ENCODE peak calls at places on chromosomes 13 and 19, in nine cellular contexts. J is dorsolateral prefrontal cortex, M is Caco-2, O is prostate gland, X is GM12864, Q is cardiac muscle cell, A is pancreas, V is right atrium auricular region, K is PC-9. U is an unnamed sample.

GRCh38 chr13:26531751-26532150 is 25.7 kb upstream of the WASF3 start:
- DNase-seq in J (no peak), M (no peak), O (no peak), X (no peak), Q (no peak), A (no peak), V (no peak), K (no peak), U (no peak)

GRCh38 chr19:37551123-37551993 is 43.2 kb downstream of the ZNF571 start:
- DNase-seq in J (no peak), M (no peak), O (no peak), X (peak; percentile 59), Q (peak; percentile 84), A (no peak), V (no peak), K (no peak), U (peak; percentile 9)

GRCh38 chr19:44689290-44690130 is 9.4 kb upstream of the CEACAM16 start:
- DNase-seq in J (peak; percentile 68), M (peak; percentile 85), O (peak; percentile 63), X (peak; percentile 30), Q (peak; percentile 84), A (peak; percentile 66), V (peak; percentile 77), K (peak; percentile 76), U (peak; percentile 57)

GRCh38 chr13:81017525-81018152 is 676.7 kb upstream of the SPRY2 start:
- DNase-seq in J (no peak), M (no peak), O (no peak), X (no peak), Q (peak; percentile 70), A (no peak), V (no peak), K (no peak), U (peak; percentile 23)

GRCh38 chr13:114194853-114195252 is 15.8 kb downstream of the CFAP97D2 start:
- DNase-seq in J (no peak), M (no peak), O (no peak), X (no peak), Q (no peak), A (peak; percentile 23), V (no peak), K (no peak), U (no peak)

GRCh38 chr19:34480971-34481821 is at the start of gene WTIP:
- DNase-seq in J (peak; percentile 6), M (peak; percentile 93), O (peak; percentile 50), X (no peak), Q (peak; percentile 95), A (peak; percentile 55), V (no peak), K (peak; percentile 20), U (peak; percentile 76)

GRCh38 chr19:49073514-49074378 is 1.2 kb upstream of the KCNA7 start:
- DNase-seq in J (no peak), M (peak; percentile 72), O (no peak), X (no peak), Q (no peak), A (no peak), V (no peak), K (peak; percentile 56), U (no peak)

GRCh38 chr13:106467406-106468122 is 67.9 kb downstream of the EFNB2 start:
- DNase-seq in J (no peak), M (peak; percentile 76), O (no peak), X (no peak), Q (no peak), A (no peak), V (no peak), K (no peak), U (no peak)

GRCh38 chr13:95275322-95276118 is 25.7 kb downstream of the ABCC4 start:
- DNase-seq in J (no peak), M (no peak), O (no peak), X (no peak), Q (peak; percentile 26), A (no peak), V (no peak), K (no peak), U (no peak)

GRCh38 chr19:29793116-29793727 is 18.6 kb upstream of the CCNE1 start:
- DNase-seq in J (no peak), M (no peak), O (no peak), X (no peak), Q (no peak), A (no peak), V (no peak), K (no peak), U (no peak)

GRCh38 chr13:114143806-114144605 is 11.6 kb upstream of the RASA3 start:
- DNase-seq in J (peak; percentile 23), M (no peak), O (no peak), X (no peak), Q (no peak), A (peak; percentile 74), V (no peak), K (no peak), U (no peak)

GRCh38 chr19:39070888-39071287 is 13.3 kb upstream of the ACP7 start:
- DNase-seq in J (no peak), M (no peak), O (no peak), X (no peak), Q (no peak), A (no peak), V (no peak), K (no peak), U (no peak)

GRCh38 chr13:114113961-114114360 is 18.5 kb downstream of the RASA3 start:
- DNase-seq in J (no peak), M (peak; percentile 10), O (no peak), X (no peak), Q (no peak), A (no peak), V (peak; percentile 26), K (no peak), U (no peak)

GRCh38 chr13:60244381-60244780 is 80.7 kb upstream of the DIAPH3 start:
- DNase-seq in J (no peak), M (no peak), O (no peak), X (no peak), Q (no peak), A (no peak), V (no peak), K (no peak), U (no peak)

DNA sequence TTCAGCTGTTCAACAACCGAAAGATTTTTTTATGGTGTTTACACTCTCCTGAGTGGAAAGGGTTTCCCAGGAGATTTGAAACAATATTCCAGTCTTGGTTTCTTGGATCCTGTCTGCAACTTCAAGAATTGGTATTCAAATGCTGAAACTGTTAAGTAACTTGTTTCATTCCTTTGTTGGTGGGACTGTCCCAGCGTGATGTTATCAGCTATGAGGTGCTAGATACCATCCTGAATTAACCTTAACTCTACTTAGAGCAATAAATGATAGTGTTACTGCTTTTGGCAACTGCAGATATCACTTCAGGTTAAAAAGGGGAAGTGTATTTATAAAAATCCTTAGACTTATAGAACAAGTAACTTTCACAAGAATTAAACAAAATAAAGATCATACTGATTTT is 78.5 kb upstream of the DIAPH3 start:
- DNase-seq in J (no peak), M (no peak), O (no peak), X (no peak), Q (no peak), A (no peak), V (no peak), K (no peak), U (no peak)
- TF ChIP-seq CTCF in J (no peak), M (no peak), O (no peak), X (no peak), Q (no peak), A (no peak), V (no peak), K (no peak), U (no peak)

DNA sequence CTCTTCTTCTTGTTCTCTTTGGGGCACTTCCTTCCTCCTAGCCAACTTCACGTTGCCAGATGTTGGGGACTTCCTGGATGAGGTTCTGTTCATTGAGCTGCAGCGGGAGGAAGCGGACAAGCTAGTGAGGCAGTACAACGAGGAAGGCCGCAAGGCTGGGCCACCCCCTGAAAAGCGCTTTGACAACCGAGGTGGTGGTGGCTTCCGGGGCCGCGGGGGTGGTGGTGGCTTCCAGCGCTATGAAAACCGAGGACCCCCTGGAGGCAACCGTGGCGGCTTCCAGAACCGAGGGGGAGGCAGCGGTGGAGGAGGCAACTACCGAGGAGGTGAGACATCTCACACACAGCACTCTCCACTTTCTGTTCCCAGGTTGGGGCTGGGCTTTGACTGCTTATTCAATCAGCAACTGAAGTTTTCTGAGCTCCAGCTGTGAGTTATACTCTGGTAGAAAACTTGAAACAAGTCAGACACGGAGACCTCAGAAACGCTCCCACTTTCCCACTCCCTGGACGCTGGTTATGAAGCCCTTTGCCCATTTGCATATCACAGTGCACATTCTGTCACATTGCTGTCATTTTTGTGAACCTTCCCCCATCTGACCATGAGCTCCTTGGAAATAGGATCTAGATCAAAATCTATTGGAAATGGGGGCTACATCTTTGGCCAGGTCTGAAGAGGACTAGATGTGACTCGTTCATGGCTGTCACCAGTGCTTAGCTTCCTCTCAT is 7.2 kb upstream of the CCDC97 start:
- DNase-seq in J (no peak), M (no peak), O (no peak), X (peak; percentile 59), Q (no peak), A (no peak), V (no peak), K (no peak), U (no peak)
- H3K4me3 ChIP-seq in J (no peak overlapping the region), M (no peak overlapping the region), O (no peak overlapping the region), X (no peak overlapping the region), Q (no peak overlapping the region), A (no peak overlapping the region), V (no peak overlapping the region), K (no peak overlapping the region), U (no peak overlapping the region)

GRCh38 chr13:91955546-91956355 is 557.3 kb downstream of the GPC5 start:
- DNase-seq in J (no peak), M (no peak), O (no peak), X (no peak), Q (no peak), A (no peak), V (no peak), K (no peak), U (no peak)

GRCh38 chr13:91946498-91947070 is 548.2 kb downstream of the GPC5 start:
- DNase-seq in J (no peak), M (no peak), O (no peak), X (no peak), Q (peak; percentile 49), A (no peak), V (no peak), K (no peak), U (peak; percentile 3)

DNA sequence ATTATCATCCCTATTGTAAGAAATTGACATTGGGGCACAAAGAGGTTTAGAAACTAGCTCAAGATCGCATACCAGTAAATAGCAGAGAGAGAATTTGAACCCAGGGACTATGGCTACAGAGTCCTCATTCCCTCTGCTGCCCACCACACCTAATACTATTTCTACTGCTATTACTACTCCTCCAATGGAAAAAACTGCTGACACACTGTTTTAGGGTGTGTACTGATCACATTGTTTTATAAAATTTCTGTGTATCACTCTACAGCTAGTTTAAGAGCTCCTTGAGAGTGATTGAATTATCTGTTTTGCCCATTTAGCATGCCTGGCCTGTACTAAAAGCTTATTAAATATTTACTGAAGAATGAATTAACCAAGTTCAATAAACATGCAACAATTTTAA is 552.4 kb downstream of the GPC5 start:
- DNase-seq in J (no peak), M (no peak), O (no peak), X (no peak), Q (no peak), A (no peak), V (no peak), K (no peak), U (no peak)
- TF ChIP-seq CTCF in J (no peak), M (no peak), O (no peak), X (no peak), Q (no peak), A (no peak), V (no peak), K (no peak), U (no peak)

GRCh38 chr19:4304509-4305252 is at the start of gene FSD1:
- DNase-seq in J (peak; percentile 43), M (peak; percentile 73), O (no peak), X (no peak), Q (peak; percentile 71), A (no peak), V (no peak), K (no peak), U (no peak)
- H3K4me3 ChIP-seq in J (peak within 1 kb of the TSS; percentile 73), M (peak within 1 kb of the TSS; percentile 39), O (no peak within 1 kb of the TSS), X (no peak within 1 kb of the TSS), Q (peak within 1 kb of the TSS; percentile 57), A (no peak within 1 kb of the TSS), V (peak within 1 kb of the TSS; percentile 29), K (no peak within 1 kb of the TSS), U (peak within 1 kb of the TSS; percentile 37)